ENCODE peak calls at places on chromosomes 11 and 22, in seven cellular contexts. X is gastrocnemius medialis, I is HepG2, P is PC-3, Y is right cardiac atrium, K is Panc1, F is left lung. R is an unnamed sample.

GRCh38 chr22:46678785-46679700 is 58.9 kb downstream of the GRAMD4 start:
- ATAC-seq in X (no peak), I (no peak), P (no peak), Y (peak; percentile 2), K (no peak), F (no peak), R (no peak)

GRCh38 chr11:75891947-75892739 is 77.1 kb downstream of the UVRAG start:
- ATAC-seq in X (no peak), I (no peak), P (no peak), Y (no peak), K (no peak), F (peak; percentile 49), R (no peak)

GRCh38 chr11:68946416-68947090 is 34.2 kb downstream of the MRGPRD start:
- ATAC-seq in X (no peak), I (no peak), P (no peak), Y (peak; percentile 86), K (no peak), F (peak; percentile 75), R (peak; percentile 71)

GRCh38 chr11:88098289-88098688 is 77.0 kb downstream of the RAB38 start:
- ATAC-seq in X (no peak), I (no peak), P (no peak), Y (no peak), K (no peak), F (no peak), R (no peak)

GRCh38 chr11:134476435-134477021 is 64.5 kb upstream of the B3GAT1 start:
- ATAC-seq in X (no peak), I (peak; percentile 38), P (no peak), Y (no peak), K (no peak), F (peak; percentile 21), R (no peak)

GRCh38 chr11:32088117-32088941 is 2.5 kb upstream of the RCN1 start:
- ATAC-seq in X (no peak), I (no peak), P (peak; percentile 51), Y (peak; percentile 70), K (no peak), F (no peak), R (no peak)

GRCh38 chr11:69734367-69734766 is 30.5 kb upstream of the FGF19 start:
- ATAC-seq in X (no peak), I (no peak), P (no peak), Y (no peak), K (no peak), F (no peak), R (no peak)

GRCh38 chr11:123590296-123590912 is 64.0 kb downstream of the SCN3B start:
- ATAC-seq in X (peak; percentile 85), I (peak; percentile 57), P (peak; percentile 96), Y (peak; percentile 80), K (no peak), F (peak; percentile 56), R (peak; percentile 44)

GRCh38 chr22:37499006-37499707 is 13.0 kb upstream of the MFNG start:
- ATAC-seq in X (no peak), I (no peak), P (no peak), Y (no peak), K (no peak), F (no peak), R (no peak)

GRCh38 chr22:35749808-35750207 is 32.1 kb downstream of the APOL5 start:
- ATAC-seq in X (no peak), I (no peak), P (no peak), Y (no peak), K (no peak), F (no peak), R (no peak)

GRCh38 chr11:7467652-7468051 is 17.7 kb upstream of the OLFML1 start:
- ATAC-seq in X (no peak), I (no peak), P (no peak), Y (no peak), K (no peak), F (no peak), R (no peak)

GRCh38 chr22:20237480-20238440 is 30.4 kb downstream of the RTN4R start:
- ATAC-seq in X (no peak), I (peak; percentile 10), P (no peak), Y (no peak), K (no peak), F (peak; percentile 40), R (no peak)

GRCh38 chr11:117685566-117685965 is 111.5 kb downstream of the DSCAML1 start:
- ATAC-seq in X (no peak), I (no peak), P (no peak), Y (no peak), K (no peak), F (peak; percentile 58), R (no peak)

GRCh38 chr11:7348432-7349298 is 97.0 kb downstream of the SYT9 start:
- ATAC-seq in X (peak; percentile 71), I (no peak), P (peak; percentile 63), Y (peak; percentile 42), K (no peak), F (peak; percentile 15), R (no peak)

GRCh38 chr22:47274196-47274595 is 511.7 kb downstream of the TBC1D22A start:
- ATAC-seq in X (no peak), I (no peak), P (no peak), Y (no peak), K (no peak), F (no peak), R (no peak)

GRCh38 chr11:34427171-34427805 is 11.4 kb upstream of the CAT start:
- ATAC-seq in X (peak; percentile 44), I (peak; percentile 98), P (peak; percentile 75), Y (peak; percentile 73), K (peak; percentile 88), F (peak; percentile 87), R (peak; percentile 80)

GRCh38 chr22:41178425-41178975 is 26.6 kb upstream of the L3MBTL2 start:
- ATAC-seq in X (no peak), I (no peak), P (no peak), Y (no peak), K (no peak), F (no peak), R (peak; percentile 14)

GRCh38 chr11:44670814-44671213 is 55.9 kb upstream of the TSPAN18 start:
- ATAC-seq in X (no peak), I (no peak), P (no peak), Y (no peak), K (no peak), F (no peak), R (no peak)

GRCh38 chr11:113698515-113698914 is 7.6 kb downstream of the TMPRSS5 start:
- ATAC-seq in X (no peak), I (peak; percentile 40), P (peak; percentile 37), Y (no peak), K (peak; percentile 26), F (no peak), R (no peak)

GRCh38 chr11:57656936-57657289 is 649 bp upstream of the CLP1 start:
- ATAC-seq in X (peak; percentile 6), I (peak; percentile 6), P (peak; percentile 3), Y (no peak), K (peak; percentile 6), F (no peak), R (no peak)

GRCh38 chr11:33635161-33635560 is 65.5 kb downstream of the C11orf91 start:
- ATAC-seq in X (peak; percentile 58), I (no peak), P (no peak), Y (peak; percentile 57), K (no peak), F (peak; percentile 43), R (peak; percentile 51)

GRCh38 chr11:100785148-100785983 is 98.3 kb downstream of the ARHGAP42 start:
- ATAC-seq in X (no peak), I (peak; percentile 80), P (no peak), Y (peak; percentile 81), K (no peak), F (peak; percentile 91), R (no peak)

GRCh38 chr22:21623402-21623970 is 6.3 kb downstream of the YDJC start:
- ATAC-seq in X (no peak), I (no peak), P (no peak), Y (peak; percentile 2), K (no peak), F (no peak), R (no peak)

GRCh38 chr22:38967451-38968450 is 10.3 kb downstream of the APOBEC3A start:
- ATAC-seq in X (no peak), I (no peak), P (no peak), Y (peak; percentile 42), K (no peak), F (peak; percentile 65), R (peak; percentile 56)

GRCh38 chr11:17287058-17287457 is 10.5 kb downstream of the NUCB2 start:
- ATAC-seq in X (no peak), I (no peak), P (no peak), Y (no peak), K (no peak), F (no peak), R (no peak)

GRCh38 chr22:31530816-31531180 is 34.5 kb downstream of the SFI1 start:
- ATAC-seq in X (no peak), I (no peak), P (peak; percentile 59), Y (peak; percentile 22), K (no peak), F (peak; percentile 45), R (peak; percentile 55)
- H3K27ac ChIP-seq in X (no peak overlapping the region), I (peak overlapping the region; percentile 58), P (peak overlapping the region; percentile 31), Y (no peak overlapping the region), K (no peak overlapping the region), F (peak overlapping the region; percentile 18), R (peak overlapping the region; percentile 72)

GRCh38 chr22:32043391-32043790 is 330 bp downstream of the SLC5A1 start:
- ATAC-seq in X (no peak), I (no peak), P (no peak), Y (no peak), K (no peak), F (no peak), R (no peak)

GRCh38 chr22:32044913-32045312 is 1.9 kb downstream of the SLC5A1 start:
- ATAC-seq in X (peak; percentile 93), I (no peak), P (peak; percentile 35), Y (peak; percentile 33), K (no peak), F (peak; percentile 36), R (no peak)

GRCh38 chr22:32048069-32048468 is 5.0 kb downstream of the SLC5A1 start:
- ATAC-seq in X (no peak), I (no peak), P (no peak), Y (peak; percentile 52), K (no peak), F (no peak), R (no peak)

GRCh38 chr22:32042924-32043323 is at the start of gene SLC5A1:
- ATAC-seq in X (no peak), I (peak; percentile 62), P (peak; percentile 49), Y (no peak), K (no peak), F (peak; percentile 96), R (no peak)

DNA sequence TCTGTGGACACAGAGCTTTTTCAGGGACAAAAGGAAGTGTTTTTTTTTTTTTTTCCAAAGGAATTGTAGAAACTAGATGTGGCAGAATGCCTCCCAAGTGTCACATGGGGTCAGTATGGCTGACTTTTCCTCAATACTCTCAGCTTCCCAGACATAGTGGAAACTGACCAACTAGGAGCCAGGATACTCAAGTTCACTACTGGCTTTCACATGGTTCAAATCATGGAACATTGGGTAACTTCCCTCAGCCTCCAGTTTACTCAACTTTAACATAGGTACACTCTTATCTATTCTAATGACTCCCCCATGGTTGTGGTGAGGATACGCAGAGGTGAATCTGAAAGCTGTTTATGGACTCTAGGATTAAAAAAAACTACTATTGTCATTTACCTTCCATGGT is 1.4 kb downstream of the SLC5A1 start:
- ATAC-seq in X (peak; percentile 65), I (no peak), P (no peak), Y (no peak), K (no peak), F (no peak), R (no peak)
- H3K4me3 ChIP-seq in X (no peak overlapping the region), I (no peak overlapping the region), P (no peak overlapping the region), Y (no peak overlapping the region), K (no peak overlapping the region), F (no peak overlapping the region), R (no peak overlapping the region)

GRCh38 chr11:110295086-110295485 is 1.3 kb downstream of the RDX start:
- ATAC-seq in X (no peak), I (no peak), P (no peak), Y (no peak), K (no peak), F (no peak), R (no peak)
- H3K27ac ChIP-seq in X (peak overlapping the region; percentile 93), I (no peak overlapping the region), P (peak overlapping the region; percentile 91), Y (no peak overlapping the region), K (peak overlapping the region; percentile 93), F (peak overlapping the region; percentile 94), R (peak overlapping the region; percentile 7)

GRCh38 chr11:18324381-18324780 is 2.0 kb downstream of the GTF2H1 start:
- ATAC-seq in X (no peak), I (no peak), P (no peak), Y (no peak), K (no peak), F (no peak), R (no peak)
- H3K4me3 ChIP-seq in X (no peak overlapping the region), I (peak overlapping the region; percentile 81), P (peak overlapping the region; percentile 89), Y (no peak overlapping the region), K (peak overlapping the region; percentile 98), F (no peak overlapping the region), R (no peak overlapping the region)